ENCODE peak calls at places on chromosome 20, in seven cellular contexts. G is NCI-H1092 treated with DMSO at 0.1 percent for 48 hours; B is LHCN-M2; C is posterior vena cava; T is midbrain; O is endothelial cell; E is activated CD8-positive, alpha-beta memory T cell treated with anti-CD3 and anti-CD28 coated beads for 4 hours. Q is an unnamed sample.

GRCh38 chr20:64090165-64090564 is 6.0 kb upstream of the LKAAEAR1 start:
- DNase-seq in G (no peak), B (no peak), C (no peak), T (peak), O (no peak), E (no peak), Q (no peak)

GRCh38 chr20:38094373-38094775 is 60.8 kb downstream of the RPRD1B start:
- DNase-seq in G (no peak), B (peak), C (no peak), T (no peak), O (no peak), E (peak), Q (no peak)

GRCh38 chr20:49915118-49915379 is 280 bp downstream of the SPATA2 start:
- DNase-seq in G (no peak), B (no peak), C (no peak), T (no peak), O (no peak), E (no peak), Q (no peak)

GRCh38 chr20:61896058-61896961 is 169.4 kb downstream of the TAF4 start:
- DNase-seq in G (peak), B (peak), C (no peak), T (peak), O (peak), E (no peak), Q (peak)

GRCh38 chr20:32144898-32145662 is 35.6 kb downstream of the TM9SF4 start:
- DNase-seq in G (no peak), B (no peak), C (no peak), T (no peak), O (no peak), E (no peak), Q (no peak)

GRCh38 chr20:61396262-61396848 is 144.3 kb downstream of the CDH4 start:
- DNase-seq in G (no peak), B (no peak), C (peak), T (no peak), O (no peak), E (no peak), Q (no peak)

GRCh38 chr20:32636278-32636677 is 37.5 kb downstream of the C20orf203 start:
- DNase-seq in G (peak), B (no peak), C (no peak), T (no peak), O (no peak), E (no peak), Q (no peak)

GRCh38 chr20:58712823-58713731 is 20.5 kb downstream of the NPEPL1 start:
- DNase-seq in G (no peak), B (no peak), C (peak), T (no peak), O (no peak), E (no peak), Q (no peak)

GRCh38 chr20:3765171-3765887 is 2.2 kb downstream of the ADISSP start:
- DNase-seq in G (no peak), B (no peak), C (peak), T (no peak), O (no peak), E (no peak), Q (no peak)

GRCh38 chr20:51593584-51593983 is 51.1 kb upstream of the NFATC2 start:
- DNase-seq in G (no peak), B (no peak), C (no peak), T (no peak), O (no peak), E (no peak), Q (no peak)

GRCh38 chr20:38434310-38434741 is 802 bp downstream of the SNHG17 start:
- DNase-seq in G (no peak), B (peak), C (no peak), T (no peak), O (peak), E (no peak), Q (no peak)

GRCh38 chr20:25274481-25274880 is 26.6 kb downstream of the PYGB start:
- DNase-seq in G (no peak), B (no peak), C (peak), T (no peak), O (no peak), E (no peak), Q (no peak)

GRCh38 chr20:64222273-64222672 is 33.3 kb upstream of the PCMTD2 start:
- DNase-seq in G (no peak), B (peak), C (no peak), T (no peak), O (no peak), E (no peak), Q (no peak)